ENCODE peak calls at places on chromosomes 4 and X, in ten cellular contexts. B is NCI-H345; F is SK-N-SH; O is RWPE1; Z is dermis microvascular lymphatic vessel endothelial cell; P is psoas muscle; N is AG20443; S is choroid plexus epithelial cell; I is skeletal muscle cell; G is effector CD4-positive, alpha-beta T cell. U is an unnamed sample.

GRCh38 chr4:125041372-125041930 is 273.3 kb upstream of the FAT4 start:
- DNase-seq in O (peak; percentile 44), I (no peak), B (no peak), F (no peak), Z (no peak), P (no peak), S (peak; percentile 49), G (no peak), N (no peak), U (no peak)

GRCh38 chr4:47490550-47490949 is 5.5 kb downstream of the ATP10D start:
- DNase-seq in S (peak; percentile 62), B (no peak), N (peak; percentile 22), O (peak; percentile 27), Z (no peak), P (no peak), G (no peak), F (peak; percentile 16), I (no peak), U (no peak)

GRCh38 chr4:47118192-47118879 is 87.0 kb downstream of the GABRB1 start:
- DNase-seq in G (no peak), O (no peak), B (no peak), P (no peak), S (no peak), N (no peak), F (no peak), I (no peak), Z (no peak), U (no peak)

GRCh38 chrX:68299923-68300322 is 133.4 kb downstream of the OPHN1 start:
- DNase-seq in I (no peak), S (no peak), O (no peak), N (no peak), P (no peak), F (no peak), Z (no peak), B (no peak), G (no peak), U (no peak)

GRCh38 chr4:37767019-37767418 is 59.5 kb upstream of the PGM2 start:
- DNase-seq in P (no peak), S (no peak), I (no peak), O (no peak), G (no peak), F (no peak), Z (no peak), B (no peak), N (no peak), U (no peak)

GRCh38 chrX:3046253-3046909 is 5.1 kb downstream of the ARSF start:
- DNase-seq in S (no peak), O (no peak), I (no peak), Z (no peak), B (no peak), F (no peak), P (no peak), N (peak; percentile 8), G (no peak), U (no peak)

GRCh38 chrX:73855546-73855945 is 292.5 kb downstream of the CHIC1 start:
- DNase-seq in P (peak; percentile 53), I (peak; percentile 7), O (peak; percentile 18), S (peak; percentile 72), G (peak; percentile 60), Z (peak; percentile 61), B (peak; percentile 41), N (peak; percentile 51), F (peak; percentile 57), U (peak; percentile 66)

GRCh38 chr4:17142232-17142711 is 243.8 kb upstream of the LDB2 start:
- DNase-seq in S (peak; percentile 94), B (no peak), G (no peak), N (peak; percentile 83), Z (no peak), P (no peak), O (peak; percentile 2), I (peak; percentile 95), F (no peak), U (no peak)

GRCh38 chr4:2811830-2812599 is 19.1 kb downstream of the SH3BP2 start:
- DNase-seq in P (peak; percentile 76), O (no peak), I (no peak), G (peak; percentile 45), B (peak; percentile 14), Z (peak; percentile 28), S (peak; percentile 87), F (peak; percentile 82), N (peak; percentile 76), U (no peak)

GRCh38 chr4:80239480-80239879 is 27.0 kb upstream of the FGF5 start:
- DNase-seq in B (no peak), O (peak; percentile 15), S (no peak), F (no peak), Z (no peak), P (no peak), G (no peak), I (no peak), N (peak; percentile 40), U (no peak)

GRCh38 chr4:74202062-74202586 is 44.2 kb downstream of the MTHFD2L start:
- DNase-seq in N (no peak), P (no peak), F (no peak), Z (no peak), B (no peak), G (no peak), I (no peak), O (no peak), S (no peak), U (no peak)

GRCh38 chr4:144970597-144970996 is 127.4 kb downstream of the ANAPC10 start:
- DNase-seq in G (no peak), F (no peak), O (no peak), P (no peak), Z (no peak), S (no peak), B (no peak), N (no peak), I (no peak), U (no peak)

GRCh38 chr4:75561789-75562188 is 5.9 kb downstream of the ODAPH start:
- DNase-seq in S (peak; percentile 55), I (no peak), O (no peak), B (no peak), N (no peak), G (no peak), Z (no peak), P (no peak), F (no peak), U (no peak)

GRCh38 chr4:142077048-142077447 is 440.7 kb downstream of the IL15 start:
- DNase-seq in S (no peak), B (no peak), N (no peak), I (no peak), G (no peak), F (no peak), Z (no peak), O (no peak), P (no peak), U (no peak)

GRCh38 chr4:121765368-121765705 is 373 bp upstream of the SMIM43 start:
- DNase-seq in P (no peak), F (no peak), N (no peak), S (no peak), G (no peak), B (no peak), Z (no peak), O (no peak), I (no peak), U (no peak)

GRCh38 chr4:24001945-24002640 is 112.2 kb upstream of the PPARGC1A start:
- DNase-seq in S (peak; percentile 10), N (no peak), P (no peak), B (no peak), Z (no peak), F (no peak), G (no peak), I (no peak), O (peak; percentile 3), U (no peak)

GRCh38 chrX:73822775-73823174 is 259.8 kb downstream of the CHIC1 start:
- DNase-seq in B (no peak), S (no peak), Z (no peak), I (no peak), P (no peak), G (no peak), N (no peak), F (no peak), O (no peak), U (no peak)

GRCh38 chrX:110103344-110103743 is 100.4 kb downstream of the TMEM164 start:
- DNase-seq in O (no peak), I (no peak), Z (no peak), F (no peak), S (no peak), N (no peak), B (no peak), P (no peak), G (no peak), U (no peak)

GRCh38 chrX:68440940-68441339 is 7.6 kb upstream of the OPHN1 start:
- DNase-seq in F (peak; percentile 42), I (peak; percentile 53), N (peak; percentile 17), B (no peak), O (no peak), P (peak; percentile 37), S (peak; percentile 75), G (no peak), Z (peak; percentile 72), U (no peak)

GRCh38 chr4:159185593-159186023 is 82.7 kb downstream of the RAPGEF2 start:
- DNase-seq in O (no peak), G (no peak), Z (no peak), N (no peak), F (no peak), B (no peak), I (no peak), P (no peak), S (no peak), U (no peak)

GRCh38 chr4:78720994-78721677 is 55.0 kb upstream of the BMP2K start:
- DNase-seq in B (no peak), G (no peak), O (no peak), F (no peak), N (no peak), Z (peak; percentile 96), S (no peak), I (no peak), P (no peak), U (no peak)

GRCh38 chrX:132591719-132592275 is 103.0 kb upstream of the MBNL3 start:
- DNase-seq in N (no peak), S (no peak), B (peak; percentile 66), P (no peak), F (no peak), Z (no peak), I (no peak), O (no peak), G (no peak), U (no peak)

GRCh38 chrX:148867596-148867995 is 367.2 kb downstream of the AFF2 start:
- DNase-seq in O (no peak), N (no peak), S (no peak), I (no peak), F (no peak), G (no peak), Z (no peak), P (no peak), B (no peak), U (no peak)

GRCh38 chrX:48683411-48683982 is at the start of gene WAS:
- DNase-seq in N (no peak), S (no peak), P (no peak), Z (no peak), F (no peak), O (no peak), G (no peak), I (no peak), B (no peak), U (no peak)

GRCh38 chr4:155419266-155419665 is 42.5 kb upstream of the MAP9 start:
- DNase-seq in S (peak; percentile 24), O (no peak), I (no peak), B (no peak), G (no peak), Z (no peak), P (no peak), N (peak; percentile 15), F (no peak), U (no peak)

U was measured in T follicular helper cell.